ENCODE peak calls at places on chromosomes 6 and 20, in six cellular contexts. G is GM12891, H is GM12878, E is HepG2, F is H1, S is K562. M is an unnamed sample.

GRCh38 chr6:710601-711571 is 17.9 kb upstream of the EXOC2 start:
- DNase-seq in G (peak), H (peak), E (no peak), F (peak), S (peak), M (peak)

GRCh38 chr6:141587482-141588266 is 545.1 kb upstream of the GJE1 start:
- DNase-seq in G (no peak), H (no peak), E (no peak), F (no peak), S (no peak), M (no peak)

GRCh38 chr6:88813045-88813444 is 150.4 kb downstream of the RNGTT start:
- DNase-seq in G (no peak), H (no peak), E (no peak), F (no peak), S (no peak), M (no peak)

GRCh38 chr20:3407426-3408250 is at the start of gene DNAAF9:
- DNase-seq in G (peak), H (no peak), E (peak), F (peak), S (peak), M (peak)

GRCh38 chr6:15775741-15776140 is 112.9 kb upstream of the DTNBP1 start:
- DNase-seq in G (no peak), H (no peak), E (no peak), F (no peak), S (no peak), M (no peak)

GRCh38 chr6:44260451-44261297 is 3.3 kb upstream of the SLC35B2 start:
- DNase-seq in G (no peak), H (no peak), E (no peak), F (no peak), S (no peak), M (no peak)

GRCh38 chr6:166078294-166078693 is 89.4 kb downstream of the TBXT start:
- DNase-seq in G (no peak), H (no peak), E (no peak), F (no peak), S (no peak), M (no peak)

GRCh38 chr6:143271024-143271423 is 179.5 kb downstream of the ADAT2 start:
- DNase-seq in G (no peak), H (no peak), E (peak), F (no peak), S (no peak), M (no peak)

GRCh38 chr6:47135772-47136171 is 93.6 kb upstream of the ADGRF1 start:
- DNase-seq in G (no peak), H (no peak), E (peak), F (no peak), S (peak), M (no peak)

GRCh38 chr6:139970591-139970991 is 596.1 kb upstream of the CITED2 start:
- DNase-seq in G (no peak), H (no peak), E (no peak), F (no peak), S (no peak), M (no peak)

GRCh38 chr6:160764847-160765246 is 62.8 kb downstream of the PLG start:
- DNase-seq in G (no peak), H (no peak), E (no peak), F (no peak), S (no peak), M (no peak)

GRCh38 chr6:70997379-70997778 is 40.5 kb upstream of the B3GAT2 start:
- DNase-seq in G (no peak), H (no peak), E (no peak), F (no peak), S (no peak), M (no peak)

GRCh38 chr6:100479180-100480035 is 14.7 kb upstream of the SIM1 start:
- DNase-seq in G (no peak), H (peak), E (peak), F (no peak), S (peak), M (no peak)

GRCh38 chr6:27830212-27830664 is 82.0 kb downstream of the OR2B2 start:
- DNase-seq in G (no peak), H (no peak), E (no peak), F (no peak), S (no peak), M (no peak)

GRCh38 chr6:113858067-113858604 is 991 bp downstream of the MARCKS start:
- DNase-seq in G (no peak), H (no peak), E (no peak), F (peak), S (no peak), M (no peak)

GRCh38 chr6:122048570-122048969 is 350.9 kb upstream of the HSF2 start:
- DNase-seq in G (no peak), H (no peak), E (no peak), F (no peak), S (no peak), M (no peak)

GRCh38 chr6:122049341-122049740 is 350.1 kb upstream of the HSF2 start:
- DNase-seq in G (no peak), H (no peak), E (no peak), F (no peak), S (no peak), M (no peak)

GRCh38 chr6:122052501-122052900 is 347.0 kb upstream of the HSF2 start:
- DNase-seq in G (no peak), H (no peak), E (no peak), F (no peak), S (no peak), M (no peak)

GRCh38 chr6:122050226-122050755 is 349.2 kb upstream of the HSF2 start:
- DNase-seq in G (no peak), H (no peak), E (no peak), F (no peak), S (no peak), M (no peak)
- TF ChIP-seq TAF1 in G (no peak), H (no peak), E (no peak), F (no peak), S (no peak), M (no peak)

GRCh38 chr6:33116417-33116816 is 40.6 kb downstream of the HLA-DPB1 start:
- DNase-seq in G (no peak), H (no peak), E (no peak), F (peak), S (no peak), M (no peak)
- TF ChIP-seq POLR2AphosphoS5 in G (no peak), H (no peak), E (no peak), F (peak), S (no peak), M (no peak)

GRCh38 chr6:53877151-53877550 is 82.3 kb downstream of the LRRC1 start:
- DNase-seq in G (no peak), H (no peak), E (no peak), F (no peak), S (no peak), M (no peak)
- TF ChIP-seq POLR2A in G (no peak), H (no peak), E (no peak), F (no peak), S (no peak), M (no peak)

GRCh38 chr6:150773969-150774368 is 91.5 kb upstream of the MTHFD1L start:
- DNase-seq in G (no peak), H (no peak), E (no peak), F (no peak), S (no peak), M (no peak)

GRCh38 chr6:150777731-150778130 is 87.8 kb upstream of the MTHFD1L start:
- DNase-seq in G (no peak), H (no peak), E (no peak), F (no peak), S (no peak), M (no peak)

GRCh38 chr6:150770631-150771030 is 94.9 kb upstream of the MTHFD1L start:
- DNase-seq in G (no peak), H (no peak), E (no peak), F (no peak), S (no peak), M (no peak)

GRCh38 chr6:150775804-150776203 is 89.7 kb upstream of the MTHFD1L start:
- DNase-seq in G (no peak), H (no peak), E (no peak), F (no peak), S (no peak), M (no peak)

GRCh38 chr6:150775400-150775799 is 90.1 kb upstream of the MTHFD1L start:
- DNase-seq in G (no peak), H (no peak), E (no peak), F (no peak), S (no peak), M (no peak)
- TF ChIP-seq TAF1 in G (no peak), H (no peak), E (no peak), F (no peak), S (no peak), M (no peak)

GRCh38 chr6:85892346-85892745 is 249.7 kb upstream of the SYNCRIP start:
- DNase-seq in G (no peak), H (no peak), E (no peak), F (no peak), S (no peak), M (no peak)

DNA sequence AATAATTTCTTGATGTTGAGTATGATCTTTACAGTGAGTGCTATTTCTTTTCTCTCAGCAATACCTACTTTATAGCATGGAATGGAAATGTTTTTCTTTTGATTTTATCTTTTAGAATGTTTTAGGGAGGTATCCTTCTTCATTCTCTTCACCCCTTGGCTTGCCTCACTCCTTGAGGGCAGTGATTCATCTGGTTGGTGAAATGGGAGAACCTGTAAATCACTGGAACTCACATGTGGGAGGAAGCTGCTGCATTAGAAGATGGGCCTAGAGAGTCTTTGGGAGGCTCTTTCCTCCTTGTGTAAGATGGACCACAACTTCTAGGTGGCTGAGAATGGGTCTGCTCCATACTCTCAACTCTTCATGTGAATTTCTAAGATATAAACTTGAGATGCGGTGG is 244.8 kb upstream of the SYNCRIP start:
- DNase-seq in G (no peak), H (no peak), E (no peak), F (no peak), S (no peak), M (no peak)
- TF ChIP-seq POLR2AphosphoS5 in G (no peak), H (no peak), E (no peak), F (no peak), S (no peak), M (no peak)

GRCh38 chr6:154614641-154615040 is 104.2 kb upstream of the CNKSR3 start:
- DNase-seq in G (no peak), H (no peak), E (no peak), F (no peak), S (no peak), M (no peak)

GRCh38 chr6:154613137-154613676 is 102.7 kb upstream of the CNKSR3 start:
- DNase-seq in G (no peak), H (no peak), E (no peak), F (no peak), S (peak), M (no peak)

GRCh38 chr6:154614101-154614500 is 103.6 kb upstream of the CNKSR3 start:
- DNase-seq in G (no peak), H (no peak), E (no peak), F (no peak), S (no peak), M (no peak)

GRCh38 chr6:154617175-154617574 is 106.7 kb upstream of the CNKSR3 start:
- DNase-seq in G (no peak), H (no peak), E (no peak), F (no peak), S (no peak), M (no peak)

DNA sequence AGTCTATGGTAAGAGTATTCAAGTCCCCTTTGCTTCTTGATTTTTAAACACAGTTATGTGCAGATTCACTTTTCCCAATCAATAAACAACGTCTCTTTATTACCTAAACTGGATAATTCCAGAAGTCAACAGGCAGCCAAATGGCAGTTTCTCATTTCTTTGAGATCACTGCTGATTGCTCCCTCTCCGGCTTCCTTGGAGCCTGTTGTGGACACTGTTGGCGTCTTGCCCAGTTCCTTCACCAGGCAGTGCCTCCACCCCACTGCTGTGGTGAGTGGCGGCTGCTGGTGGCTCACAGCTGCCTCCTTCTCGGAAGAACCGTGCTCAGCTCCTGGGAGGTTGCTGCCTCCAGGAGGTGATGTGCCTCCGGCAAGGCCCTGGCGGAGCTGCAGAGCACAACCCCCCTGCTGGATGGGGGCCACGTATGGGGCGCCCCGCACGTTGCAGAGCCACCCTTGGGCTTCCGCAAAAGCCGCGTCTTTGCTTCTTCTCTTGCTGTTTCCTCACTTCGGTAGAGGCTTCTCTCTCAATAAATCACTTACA is 105.1 kb upstream of the CNKSR3 start:
- DNase-seq in G (no peak), H (no peak), E (peak), F (no peak), S (peak), M (no peak)
- TF ChIP-seq POLR2A in G (no peak), H (no peak), E (no peak), F (no peak), S (no peak), M (no peak)

DNA sequence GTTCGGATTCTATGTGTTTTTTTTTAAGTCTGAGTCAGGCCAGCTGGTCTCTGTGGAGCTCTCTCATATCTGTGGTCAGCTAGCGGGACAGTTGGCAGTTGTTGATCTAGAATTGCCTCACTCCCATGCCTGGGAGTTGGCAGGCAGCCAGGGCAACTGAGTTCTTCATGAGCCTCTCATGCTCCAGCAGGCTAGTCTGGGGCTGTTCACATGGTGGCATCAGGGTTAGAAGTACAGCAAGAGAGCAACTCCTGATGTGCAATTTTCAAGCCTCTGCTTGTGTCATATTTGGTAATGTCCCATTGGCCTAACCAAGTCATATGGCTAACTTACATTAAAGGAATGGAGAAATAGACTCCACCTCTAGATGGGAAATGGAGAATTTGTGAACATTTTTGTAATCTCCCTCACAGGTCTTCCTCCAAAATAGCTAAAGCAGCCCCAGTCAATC is 6.7 kb upstream of the IFT52 start:
- DNase-seq in G (no peak), H (no peak), E (peak), F (no peak), S (peak), M (no peak)
- TF ChIP-seq TAF1 in G (no peak), H (no peak), E (no peak), F (no peak), S (no peak), M (no peak)

DNA sequence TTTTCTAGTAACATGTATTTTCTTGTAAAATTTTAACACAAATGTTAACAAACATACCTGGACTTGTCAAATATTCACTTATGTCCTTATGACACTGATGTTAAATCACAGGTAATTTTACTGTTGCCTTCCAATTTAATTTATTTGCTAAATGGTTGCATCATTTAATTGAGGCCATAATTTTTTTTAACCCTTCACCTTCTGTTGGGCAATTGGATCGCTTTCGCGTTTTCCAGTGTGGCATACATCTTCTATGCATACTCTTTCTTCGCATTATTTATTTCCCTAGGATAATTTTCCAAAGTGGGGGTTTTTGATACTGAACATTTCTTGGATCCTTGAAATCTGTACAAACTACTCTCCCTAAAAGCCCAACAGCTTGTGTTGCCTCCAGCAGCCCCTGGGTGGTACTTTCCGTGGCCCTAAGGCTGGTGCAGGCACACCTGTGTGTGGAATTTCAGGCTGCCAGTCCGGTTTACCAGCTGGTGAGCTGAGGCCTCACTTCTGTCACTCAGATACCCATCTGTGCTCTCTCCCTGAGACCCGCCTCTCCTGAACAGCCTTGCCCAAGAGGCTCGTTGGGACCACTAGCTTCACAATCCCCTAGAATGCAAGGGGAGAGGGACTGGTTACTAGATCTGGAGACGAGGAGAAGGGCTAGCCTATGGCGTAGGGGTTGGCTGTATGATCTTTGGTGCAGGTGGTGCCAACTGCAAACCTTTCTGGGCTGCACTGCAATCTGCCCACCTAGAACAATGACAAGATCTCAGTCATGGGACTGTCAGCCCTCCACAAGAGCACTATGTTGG is 11.2 kb upstream of the C20orf144 start:
- DNase-seq in G (no peak), H (no peak), E (no peak), F (no peak), S (no peak), M (no peak)
- TF ChIP-seq POLR2AphosphoS5 in G (no peak), H (no peak), E (no peak), F (peak), S (no peak), M (no peak)

M was measured in GM12892.